ENCODE peak calls at places on chromosomes 4 and X, in four cellular contexts. T, S, O and R are unnamed samples.

GRCh38 chr4:108166038-108166437 is 2.7 kb downstream of the LEF1 start:
- DNase-seq in T (peak), S (no peak), O (no peak), R (no peak)

GRCh38 chr4:55358668-55359067 is 12.6 kb downstream of the SRD5A3 start:
- DNase-seq in T (no peak), S (peak), O (peak), R (no peak)

GRCh38 chr4:153234923-153235322 is 30.7 kb downstream of the TRIM2 start:
- DNase-seq in T (no peak), S (no peak), O (peak), R (no peak)

GRCh38 chrX:4547218-4547836 is 833.9 kb upstream of the PRKX start:
- DNase-seq in T (peak), S (peak), O (peak), R (peak)

GRCh38 chr4:55161739-55162138 is 36.3 kb upstream of the KDR start:
- DNase-seq in T (no peak), S (no peak), O (no peak), R (no peak)

GRCh38 chrX:129561453-129561852 is 21.4 kb downstream of the OCRL start:
- DNase-seq in T (no peak), S (no peak), O (no peak), R (no peak)

GRCh38 chr4:169640261-169640880 is 20.0 kb downstream of the CLCN3 start:
- DNase-seq in T (no peak), S (no peak), O (no peak), R (no peak)

GRCh38 chr4:184444215-184444952 is 30.0 kb downstream of the IRF2 start:
- DNase-seq in T (no peak), S (no peak), O (no peak), R (no peak)

GRCh38 chr4:1136028-1136427 is 22.7 kb upstream of the RNF212 start:
- DNase-seq in T (no peak), S (no peak), O (no peak), R (no peak)

GRCh38 chr4:146165840-146166239 is 9.7 kb upstream of the LSM6 start:
- DNase-seq in T (no peak), S (no peak), O (peak), R (no peak)

GRCh38 chrX:10011261-10011931 is 44.2 kb downstream of the CLDN34 start:
- DNase-seq in T (no peak), S (no peak), O (peak), R (no peak)

GRCh38 chr4:6331018-6331417 is 61.4 kb downstream of the WFS1 start:
- DNase-seq in T (no peak), S (no peak), O (no peak), R (peak)

GRCh38 chr4:7294176-7294756 is 101.9 kb downstream of the SORCS2 start:
- DNase-seq in T (no peak), S (no peak), O (no peak), R (no peak)